ENCODE peak calls at places on chromosomes 4 and X, in four cellular contexts. T, Z, E and M are unnamed samples.

GRCh38 chr4:72567036-72567435 is 2.0 kb downstream of the ADAMTS3 start:
- DNase-seq in T (no peak), Z (no peak), E (no peak), M (no peak)

GRCh38 chr4:142516686-142517145 is 329.4 kb downstream of the INPP4B start:
- DNase-seq in T (no peak), Z (no peak), E (no peak), M (no peak)

GRCh38 chr4:156321203-156321602 is 367.5 kb upstream of the CTSO start:
- DNase-seq in T (no peak), Z (no peak), E (no peak), M (no peak)

GRCh38 chr4:112173593-112174559 is 28.6 kb downstream of the FAM241A start:
- DNase-seq in T (no peak), Z (no peak), E (no peak), M (no peak)

GRCh38 chrX:39821011-39821708 is 276.6 kb downstream of the BCOR start:
- DNase-seq in T (peak), Z (peak), E (no peak), M (peak)

GRCh38 chrX:79524642-79525041 is 157.5 kb upstream of the ITM2A start:
- DNase-seq in T (no peak), Z (no peak), E (no peak), M (no peak)

GRCh38 chr4:28357985-28358384 is 1497.3 kb downstream of the STIM2 start:
- DNase-seq in T (peak), Z (peak), E (no peak), M (no peak)

GRCh38 chr4:120874792-120875774 is 47.4 kb downstream of the PRDM5 start:
- DNase-seq in T (no peak), Z (peak), E (no peak), M (no peak)

GRCh38 chrX:83336464-83336863 is 171.6 kb upstream of the POU3F4 start:
- DNase-seq in T (no peak), Z (no peak), E (no peak), M (no peak)

GRCh38 chr4:8267077-8267476 is 2.5 kb upstream of the HTRA3 start:
- DNase-seq in T (no peak), Z (peak), E (no peak), M (no peak)

GRCh38 chrX:50877310-50877709 is 33.2 kb upstream of the BMP15 start:
- DNase-seq in T (peak), Z (no peak), E (no peak), M (no peak)

GRCh38 chr4:123667496-123667895 is 270.9 kb downstream of the SPRY1 start:
- DNase-seq in T (no peak), Z (no peak), E (no peak), M (no peak)

GRCh38 chr4:174627473-174627872 is 105.2 kb upstream of the HPGD start:
- DNase-seq in T (no peak), Z (no peak), E (no peak), M (no peak)